ENCODE peak calls at places on chromosomes 12 and 14, in five cellular contexts. B is A549, R is HepG2, Y is GM12878, P is upper lobe of left lung. W is an unnamed sample.
A peak's percentile ranks its signal among the peaks of the same experiment; 100 is the strongest.

GRCh38 chr12:124754949-124755800 is 108.5 kb downstream of the SCARB1 start:
- ATAC-seq in B (peak; percentile 9), Y (peak; percentile 34), R (no peak), P (peak; percentile 92), W (peak; percentile 96)

GRCh38 chr12:122166422-122167327 is 7.3 kb downstream of the IL31 start:
- ATAC-seq in Y (peak; percentile 97), R (peak; percentile 65), P (no peak), B (peak; percentile 30), W (no peak)

GRCh38 chr12:31482816-31483215 is 108.1 kb downstream of the DENND5B start:
- ATAC-seq in Y (no peak), B (no peak), P (no peak), R (no peak), W (no peak)

GRCh38 chr12:95773320-95773719 is 17.2 kb downstream of the NTN4 start:
- ATAC-seq in R (no peak), Y (no peak), B (no peak), P (no peak), W (no peak)

GRCh38 chr14:104819361-104819771 is 18.5 kb downstream of the ZBTB42 start:
- ATAC-seq in Y (no peak), B (no peak), R (no peak), P (no peak), W (no peak)

GRCh38 chr14:71487941-71488340 is 444.3 kb upstream of the RGS6 start:
- ATAC-seq in Y (peak; percentile 80), B (no peak), R (no peak), P (no peak), W (no peak)

GRCh38 chr12:42583017-42583416 is 6.5 kb downstream of the PRICKLE1 start:
- ATAC-seq in P (no peak), Y (no peak), R (no peak), B (no peak), W (no peak)

GRCh38 chr14:79916281-79916680 is 295.0 kb downstream of the DIO2 start:
- ATAC-seq in Y (no peak), P (no peak), R (no peak), B (no peak), W (no peak)

GRCh38 chr12:103841690-103842584 is 903 bp upstream of the NT5DC3 start:
- ATAC-seq in P (peak; percentile 35), Y (peak; percentile 56), R (peak; percentile 76), B (peak; percentile 78), W (peak; percentile 9)

GRCh38 chr12:127964717-127965116 is 302.3 kb upstream of the TMEM132C start:
- ATAC-seq in P (no peak), Y (no peak), R (no peak), B (no peak), W (no peak)

GRCh38 chr12:89497005-89497404 is 27.6 kb downstream of the GALNT4 start:
- ATAC-seq in Y (no peak), P (no peak), R (no peak), B (no peak), W (no peak)

GRCh38 chr12:16756833-16757552 is 151.0 kb upstream of the LMO3 start:
- ATAC-seq in Y (peak; percentile 70), R (peak; percentile 46), P (no peak), B (no peak), W (no peak)

GRCh38 chr12:33828326-33828725 is 194.0 kb upstream of the ALG10 start:
- ATAC-seq in B (no peak), Y (no peak), P (no peak), R (no peak), W (no peak)

GRCh38 chr12:46246021-46246700 is 22.7 kb downstream of the SLC38A1 start:
- ATAC-seq in B (no peak), R (no peak), P (no peak), Y (no peak), W (no peak)

GRCh38 chr12:56007892-56008471 is 10.9 kb downstream of the SUOX start:
- ATAC-seq in R (peak; percentile 9), Y (peak; percentile 51), B (peak; percentile 48), P (peak; percentile 20), W (peak; percentile 23)

GRCh38 chr12:117024961-117025480 is 74.2 kb downstream of the TESC start:
- ATAC-seq in R (no peak), P (no peak), B (no peak), Y (no peak), W (no peak)

GRCh38 chr14:61585598-61586538 is 109.4 kb upstream of the HIF1A start:
- ATAC-seq in R (no peak), Y (peak; percentile 18), B (peak; percentile 63), P (peak; percentile 58), W (peak; percentile 87)
- TF ChIP-seq EP300 in R (no peak), Y (no peak), B (no peak), P (no peak), W (no peak)

GRCh38 chr14:61418749-61419148 is 97.4 kb downstream of the PRKCH start:
- ATAC-seq in B (no peak), P (no peak), Y (no peak), R (no peak), W (no peak)

GRCh38 chr14:61417890-61418455 is 96.6 kb downstream of the PRKCH start:
- ATAC-seq in Y (no peak), R (no peak), P (no peak), B (no peak), W (no peak)

GRCh38 chr14:61420326-61420725 is 98.9 kb downstream of the PRKCH start:
- ATAC-seq in Y (no peak), R (no peak), P (peak; percentile 12), B (peak; percentile 77), W (no peak)

GRCh38 chr14:61419201-61419600 is 97.8 kb downstream of the PRKCH start:
- ATAC-seq in P (no peak), B (no peak), Y (no peak), R (no peak), W (no peak)

DNA sequence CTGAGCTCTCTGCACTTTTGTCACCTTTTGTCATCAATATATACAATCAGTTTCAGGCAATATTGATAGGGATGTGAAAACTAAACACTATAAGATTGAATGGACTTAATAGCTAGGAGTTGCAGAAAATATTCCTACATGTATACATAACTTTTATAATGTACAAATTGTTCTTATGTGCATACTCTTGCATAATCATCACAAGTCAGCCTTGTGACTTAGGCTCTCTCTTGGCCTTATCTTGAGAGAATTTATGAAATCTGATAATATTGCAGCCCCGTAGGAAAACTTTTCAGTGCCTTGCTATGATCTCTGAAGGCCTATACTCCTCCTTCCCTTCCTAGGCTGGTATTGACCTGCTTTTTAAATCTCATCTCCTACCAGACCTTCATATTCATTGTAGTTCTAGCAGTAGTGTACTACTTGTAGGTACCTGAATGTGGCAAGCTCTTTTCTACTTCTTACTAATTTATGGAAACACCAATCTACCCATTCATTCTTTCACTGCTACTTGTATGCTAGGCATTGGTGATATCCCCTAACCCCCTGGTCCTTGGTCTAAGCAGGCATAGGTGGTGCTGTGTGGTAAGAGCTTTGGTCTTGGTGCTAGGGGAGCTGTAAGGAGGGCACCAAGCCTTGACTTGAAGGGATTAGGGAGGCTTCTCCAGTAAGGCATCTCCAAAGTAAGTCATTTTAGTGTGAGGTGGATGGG is 100.0 kb downstream of the PRKCH start:
- ATAC-seq in R (no peak), P (peak; percentile 5), Y (no peak), B (no peak), W (no peak)
- TF ChIP-seq EP300 in R (no peak), P (no peak), Y (no peak), B (no peak), W (no peak)

DNA sequence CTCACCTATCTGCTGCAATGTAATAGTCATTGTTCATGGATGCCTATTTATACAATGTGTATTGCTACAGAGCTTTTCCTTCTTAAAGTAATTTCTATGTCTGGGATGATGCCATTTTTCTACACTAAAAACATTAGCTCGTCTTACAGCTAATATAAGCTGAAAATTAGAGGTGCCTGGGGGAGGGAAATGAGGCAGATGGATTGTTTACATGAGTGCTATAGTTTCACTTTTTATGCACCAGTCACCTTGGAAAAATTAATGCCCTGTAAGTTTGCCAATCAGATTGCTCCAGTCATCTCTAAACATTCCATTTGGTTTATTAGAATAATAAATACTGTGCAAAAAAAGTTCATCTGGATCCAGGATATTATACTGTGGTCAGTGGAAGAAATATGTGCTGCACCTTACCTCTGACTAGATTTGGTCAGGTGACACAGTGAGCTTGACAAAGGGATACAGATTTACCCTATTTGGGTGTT is 436.2 kb downstream of the RAD51B start:
- ATAC-seq in P (no peak), R (no peak), B (no peak), Y (no peak), W (no peak)
- TF ChIP-seq EP300 in P (no peak), R (no peak), B (no peak), Y (no peak), W (no peak)

GRCh38 chr12:84069699-84070098 is 842.9 kb downstream of the SLC6A15 start:
- ATAC-seq in Y (no peak), B (no peak), R (no peak), P (no peak), W (no peak)
- TF ChIP-seq EP300 in Y (no peak), B (no peak), R (no peak), P (no peak), W (no peak)

GRCh38 chr12:118135788-118136558 is at the start of gene PEBP1:
- ATAC-seq in R (peak; percentile 93), P (peak; percentile 100), B (peak; percentile 99), Y (peak; percentile 98), W (peak; percentile 99)
- TF ChIP-seq EP300 in R (peak; percentile 23), P (no peak), B (no peak), Y (no peak), W (no peak)

DNA sequence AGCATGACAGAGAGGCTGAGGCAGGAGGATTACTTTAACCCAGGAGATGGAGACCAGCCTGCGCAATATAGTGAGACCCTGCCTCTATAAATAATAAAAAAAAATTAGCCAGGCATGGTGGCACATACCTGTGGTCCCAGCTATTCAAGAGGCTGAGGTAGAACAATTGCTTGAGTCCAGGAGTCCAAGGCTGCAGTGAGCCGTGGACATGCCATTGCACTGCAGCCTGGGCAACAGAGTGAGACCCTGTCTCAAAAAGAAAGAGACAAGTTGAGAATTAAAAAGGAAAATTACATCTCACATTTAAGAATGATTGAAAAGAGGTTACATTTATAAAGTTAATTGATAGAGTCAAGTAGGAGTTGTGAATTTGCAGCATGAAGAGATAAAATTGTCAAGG is 91.4 kb upstream of the TMPO start:
- ATAC-seq in Y (no peak), R (no peak), P (no peak), B (no peak), W (no peak)
- TF ChIP-seq EP300 in Y (no peak), R (no peak), P (no peak), B (no peak), W (no peak)

W was measured in gastroesophageal sphincter.